ENCODE peak calls at places on chromosomes 4 and X, in five cellular contexts. One of them, this sample, is unnamed.

GRCh38 chr4:177116161-177116560 is 193.5 kb upstream of the NEIL3 start:
- DNase-seq in CD4-positive, alpha-beta T cell: no peak
- DNase-seq in GM23248: no peak
- DNase-seq in endothelial cell: no peak
- DNase-seq in cardiac septum: no peak
- DNase-seq in this sample: no peak

GRCh38 chr4:56148428-56148827 is 199.7 kb downstream of the CEP135 start:
- DNase-seq in CD4-positive, alpha-beta T cell: no peak
- DNase-seq in GM23248: peak
- DNase-seq in endothelial cell: no peak
- DNase-seq in cardiac septum: no peak
- DNase-seq in this sample: no peak

GRCh38 chrX:147779173-147779572 is 132.5 kb upstream of the FMR1 start:
- DNase-seq in CD4-positive, alpha-beta T cell: no peak
- DNase-seq in GM23248: no peak
- DNase-seq in endothelial cell: no peak
- DNase-seq in cardiac septum: no peak
- DNase-seq in this sample: no peak

GRCh38 chrX:147958316-147958715 is 22.8 kb upstream of the FMR1NB start:
- DNase-seq in CD4-positive, alpha-beta T cell: no peak
- DNase-seq in GM23248: peak
- DNase-seq in endothelial cell: no peak
- DNase-seq in cardiac septum: no peak
- DNase-seq in this sample: no peak

GRCh38 chr4:88447339-88447738 is 9.6 kb upstream of the HERC5 start:
- DNase-seq in CD4-positive, alpha-beta T cell: no peak
- DNase-seq in GM23248: no peak
- DNase-seq in endothelial cell: no peak
- DNase-seq in cardiac septum: no peak
- DNase-seq in this sample: no peak

GRCh38 chr4:140151700-140152014 is 2.3 kb downstream of the MAML3 start:
- DNase-seq in CD4-positive, alpha-beta T cell: peak
- DNase-seq in GM23248: peak
- DNase-seq in endothelial cell: no peak
- DNase-seq in cardiac septum: peak
- DNase-seq in this sample: peak

GRCh38 chr4:78520808-78521226 is 30.8 kb upstream of the ANXA3 start:
- DNase-seq in CD4-positive, alpha-beta T cell: no peak
- DNase-seq in GM23248: peak
- DNase-seq in endothelial cell: no peak
- DNase-seq in cardiac septum: no peak
- DNase-seq in this sample: no peak

GRCh38 chr4:122205687-122206086 is 53.6 kb downstream of the BLTP1 start:
- DNase-seq in CD4-positive, alpha-beta T cell: no peak
- DNase-seq in GM23248: no peak
- DNase-seq in endothelial cell: no peak
- DNase-seq in cardiac septum: no peak
- DNase-seq in this sample: no peak

GRCh38 chr4:76539979-76540378 is 105.0 kb downstream of the SHROOM3 start:
- DNase-seq in CD4-positive, alpha-beta T cell: no peak
- DNase-seq in GM23248: peak
- DNase-seq in endothelial cell: no peak
- DNase-seq in cardiac septum: no peak
- DNase-seq in this sample: peak

GRCh38 chr4:98000940-98001339 is 142.3 kb downstream of the STPG2 start:
- DNase-seq in CD4-positive, alpha-beta T cell: no peak
- DNase-seq in GM23248: no peak
- DNase-seq in endothelial cell: no peak
- DNase-seq in cardiac septum: no peak
- DNase-seq in this sample: no peak

GRCh38 chr4:109721033-109721432 is 8.8 kb downstream of the PLA2G12A start:
- DNase-seq in CD4-positive, alpha-beta T cell: no peak
- DNase-seq in GM23248: peak
- DNase-seq in endothelial cell: no peak
- DNase-seq in cardiac septum: no peak
- DNase-seq in this sample: no peak

GRCh38 chr4:7041851-7042696 is 1.1 kb upstream of the TADA2B start:
- DNase-seq in CD4-positive, alpha-beta T cell: no peak
- DNase-seq in GM23248: no peak
- DNase-seq in endothelial cell: peak
- DNase-seq in cardiac septum: peak
- DNase-seq in this sample: no peak

GRCh38 chr4:150173420-150173819 is 95.2 kb downstream of the DCLK2 start:
- DNase-seq in CD4-positive, alpha-beta T cell: no peak
- DNase-seq in GM23248: no peak
- DNase-seq in endothelial cell: no peak
- DNase-seq in cardiac septum: no peak
- DNase-seq in this sample: no peak

GRCh38 chrX:19848110-19848509 is 39.3 kb downstream of the SH3KBP1 start:
- DNase-seq in CD4-positive, alpha-beta T cell: no peak
- DNase-seq in GM23248: no peak
- DNase-seq in endothelial cell: no peak
- DNase-seq in cardiac septum: no peak
- DNase-seq in this sample: no peak